ENCODE peak calls at places on chromosomes 11 and 22, in six cellular contexts. E, Z, W, T, R and Q are unnamed samples.

GRCh38 chr11:38460901-38461300 is 1862.9 kb upstream of the RAG2 start:
- DNase-seq in E (no peak), Z (peak), W (peak), T (peak), R (no peak), Q (peak)

GRCh38 chr11:68854273-68854958 is 12.7 kb upstream of the CPT1A start:
- DNase-seq in E (no peak), Z (no peak), W (no peak), T (no peak), R (no peak), Q (no peak)

GRCh38 chr11:132683602-132684001 is 848.7 kb downstream of the OPCML start:
- DNase-seq in E (no peak), Z (no peak), W (peak), T (peak), R (no peak), Q (peak)

GRCh38 chr11:26904801-26905200 is 89.1 kb upstream of the FIBIN start:
- DNase-seq in E (no peak), Z (no peak), W (no peak), T (no peak), R (no peak), Q (no peak)

GRCh38 chr11:13344818-13345217 is 67.2 kb downstream of the BMAL1 start:
- DNase-seq in E (no peak), Z (no peak), W (no peak), T (no peak), R (no peak), Q (no peak)

GRCh38 chr11:31779268-31779879 is 31.7 kb downstream of the PAX6 start:
- DNase-seq in E (no peak), Z (no peak), W (peak), T (peak), R (no peak), Q (peak)

GRCh38 chr11:130115218-130115617 is 44.4 kb upstream of the ST14 start:
- DNase-seq in E (no peak), Z (no peak), W (no peak), T (peak), R (no peak), Q (peak)

GRCh38 chr11:31267720-31268119 is 101.8 kb downstream of the DCDC1 start:
- DNase-seq in E (no peak), Z (no peak), W (no peak), T (no peak), R (no peak), Q (no peak)

GRCh38 chr22:23036684-23037428 is 33.5 kb upstream of the GNAZ start:
- DNase-seq in E (no peak), Z (no peak), W (peak), T (peak), R (no peak), Q (peak)

GRCh38 chr22:41603873-41604332 is 14.3 kb upstream of the PMM1 start:
- DNase-seq in E (no peak), Z (no peak), W (no peak), T (peak), R (peak), Q (no peak)

GRCh38 chr22:46902998-46903916 is 140.8 kb downstream of the TBC1D22A start:
- DNase-seq in E (no peak), Z (no peak), W (no peak), T (no peak), R (no peak), Q (no peak)

GRCh38 chr11:33772300-33772699 is 2.0 kb downstream of the FBXO3 start:
- DNase-seq in E (no peak), Z (no peak), W (no peak), T (peak), R (no peak), Q (no peak)

GRCh38 chr22:31954535-31955326 is 10.4 kb downstream of the YWHAH start:
- DNase-seq in E (no peak), Z (peak), W (no peak), T (no peak), R (no peak), Q (no peak)

GRCh38 chr22:20858615-20859416 is at the start of the genes PI4KA and SNAP29:
- DNase-seq in E (peak), Z (peak), W (peak), T (peak), R (peak), Q (peak)

GRCh38 chr22:30178180-30179126 is 68.1 kb downstream of the LIF start:
- DNase-seq in E (no peak), Z (no peak), W (no peak), T (no peak), R (peak), Q (no peak)

GRCh38 chr11:60265373-60266214 is 14.9 kb upstream of the MS4A4A start:
- DNase-seq in E (no peak), Z (no peak), W (peak), T (peak), R (peak), Q (no peak)

GRCh38 chr11:62081378-62082291 is 42.2 kb upstream of the INCENP start:
- DNase-seq in E (peak), Z (peak), W (peak), T (peak), R (peak), Q (no peak)

GRCh38 chr11:111538407-111539114 is 2.0 kb upstream of the LAYN start:
- DNase-seq in E (no peak), Z (no peak), W (no peak), T (peak), R (no peak), Q (no peak)

GRCh38 chr11:10612217-10612862 is 43.9 kb upstream of the LYVE1 start:
- DNase-seq in E (no peak), Z (no peak), W (no peak), T (no peak), R (no peak), Q (no peak)

GRCh38 chr22:17565986-17566687 is 2.8 kb downstream of the SLC25A18 start:
- DNase-seq in E (no peak), Z (no peak), W (no peak), T (no peak), R (no peak), Q (no peak)

GRCh38 chr11:9017773-9018172 is 14.0 kb upstream of the NRIP3 start:
- DNase-seq in E (no peak), Z (peak), W (peak), T (no peak), R (no peak), Q (peak)

GRCh38 chr22:42961815-42962214 is 53.1 kb downstream of the PACSIN2 start:
- DNase-seq in E (no peak), Z (no peak), W (no peak), T (no peak), R (no peak), Q (no peak)

GRCh38 chr11:76801205-76801604 is 18.0 kb downstream of the TSKU start:
- DNase-seq in E (no peak), Z (peak), W (no peak), T (no peak), R (no peak), Q (no peak)

GRCh38 chr11:2277933-2278523 is 7.6 kb upstream of the ASCL2 start:
- DNase-seq in E (peak), Z (no peak), W (no peak), T (no peak), R (no peak), Q (no peak)

GRCh38 chr11:46306296-46306853 is 28.9 kb downstream of the CREB3L1 start:
- DNase-seq in E (no peak), Z (no peak), W (peak), T (peak), R (no peak), Q (no peak)

GRCh38 chr11:128608732-128609131 is 21.4 kb upstream of the ETS1 start:
- DNase-seq in E (no peak), Z (no peak), W (no peak), T (no peak), R (peak), Q (no peak)

GRCh38 chr22:19974233-19974861 is 32.7 kb upstream of the TXNRD2 start:
- DNase-seq in E (no peak), Z (no peak), W (no peak), T (peak), R (peak), Q (no peak)

GRCh38 chr22:46108564-46109473 is 41.5 kb upstream of the PPARA start:
- DNase-seq in E (no peak), Z (peak), W (no peak), T (peak), R (no peak), Q (no peak)

GRCh38 chr11:125886997-125887372 is 483 bp upstream of the HYLS1 start:
- DNase-seq in E (no peak), Z (no peak), W (peak), T (no peak), R (no peak), Q (no peak)

GRCh38 chr11:19915808-19916207 is 203.2 kb downstream of the NAV2 start:
- DNase-seq in E (no peak), Z (no peak), W (no peak), T (no peak), R (no peak), Q (no peak)

GRCh38 chr11:6995703-6996102 is 24.4 kb downstream of the ZNF214 start:
- DNase-seq in E (no peak), Z (no peak), W (no peak), T (no peak), R (no peak), Q (no peak)

GRCh38 chr22:31566484-31566883 is 70.1 kb downstream of the SFI1 start:
- DNase-seq in E (no peak), Z (no peak), W (no peak), T (no peak), R (no peak), Q (no peak)

GRCh38 chr11:29317669-29318068 is 699.2 kb downstream of the KCNA4 start:
- DNase-seq in E (no peak), Z (no peak), W (no peak), T (peak), R (no peak), Q (no peak)

GRCh38 chr11:96794152-96794551 is 404.3 kb downstream of the JRKL start:
- DNase-seq in E (no peak), Z (no peak), W (no peak), T (peak), R (no peak), Q (no peak)

GRCh38 chr11:215581-216037 is 8.1 kb downstream of the RIC8A start:
- DNase-seq in E (no peak), Z (no peak), W (no peak), T (peak), R (no peak), Q (no peak)

GRCh38 chr22:49617866-49618688 is 209.6 kb downstream of the BRD1 start:
- DNase-seq in E (no peak), Z (peak), W (no peak), T (no peak), R (no peak), Q (no peak)